ENCODE peak calls at places on chromosomes 2 and 18, in four cellular contexts. O, W, B and U are unnamed samples.

GRCh38 chr18:56009451-56009850 is 421.5 kb upstream of the TCF4 start:
- DNase-seq in W (no peak), O (no peak), B (no peak), U (no peak)

GRCh38 chr2:184920451-184920965 is 322.2 kb downstream of the ZNF804A start:
- DNase-seq in O (no peak), B (no peak), W (no peak), U (no peak)

GRCh38 chr2:96109931-96110511 is 6.3 kb downstream of the ADRA2B start:
- DNase-seq in B (no peak), O (no peak), W (no peak), U (no peak)

GRCh38 chr2:95348609-95349567 is 51.7 kb downstream of the KCNIP3 start:
- DNase-seq in O (peak), W (no peak), B (no peak), U (no peak)

GRCh38 chr2:7427293-7428060 is 510.3 kb downstream of the RNF144A start:
- DNase-seq in B (peak), W (peak), O (no peak), U (no peak)

GRCh38 chr2:7237476-7237875 is 320.3 kb downstream of the RNF144A start:
- DNase-seq in W (no peak), B (no peak), O (no peak), U (no peak)

GRCh38 chr2:121858406-121858805 is 103.0 kb downstream of the TSN start:
- DNase-seq in O (no peak), B (no peak), W (no peak), U (no peak)

GRCh38 chr2:165192729-165193128 is 11.1 kb downstream of the SCN3A start:
- DNase-seq in B (no peak), W (no peak), O (no peak), U (no peak)

GRCh38 chr18:35127201-35127600 is 86.0 kb downstream of the MAPRE2 start:
- DNase-seq in B (no peak), O (no peak), W (no peak), U (no peak)

GRCh38 chr2:45789317-45789716 is 137.8 kb downstream of the PRKCE start:
- DNase-seq in B (no peak), O (no peak), W (no peak), U (no peak)

GRCh38 chr2:223972656-223973102 is 15.4 kb downstream of the MRPL44 start:
- DNase-seq in W (no peak), O (no peak), B (no peak), U (no peak)

GRCh38 chr2:157874278-157874825 is 1.8 kb downstream of the ACVR1 start:
- DNase-seq in O (peak), B (no peak), W (no peak), U (peak)

GRCh38 chr2:42359894-42360483 is 1.0 kb downstream of the COX7A2L start:
- DNase-seq in B (no peak), W (no peak), O (no peak), U (no peak)

GRCh38 chr2:30282081-30282480 is 50.7 kb downstream of the LBH start:
- DNase-seq in W (no peak), B (no peak), O (no peak), U (no peak)

GRCh38 chr2:159539701-159540100 is 76.6 kb downstream of the BAZ2B start:
- DNase-seq in B (no peak), O (no peak), W (no peak), U (no peak)

GRCh38 chr2:173657996-173658717 is 303.5 kb downstream of the CDCA7 start:
- DNase-seq in B (peak), W (peak), O (no peak), U (no peak)

GRCh38 chr2:158686166-158686792 is 108.8 kb upstream of the DAPL1 start:
- DNase-seq in O (peak), B (no peak), W (no peak), U (peak)

GRCh38 chr2:71894266-71894665 is 253.4 kb downstream of the CYP26B1 start:
- DNase-seq in B (no peak), O (no peak), W (no peak), U (no peak)

GRCh38 chr2:88342749-88343148 is 109.7 kb downstream of the FOXI3 start:
- DNase-seq in W (no peak), B (no peak), O (no peak), U (no peak)

GRCh38 chr2:188701836-188702235 is 272.3 kb upstream of the COL3A1 start:
- DNase-seq in O (no peak), W (no peak), B (no peak), U (no peak)

GRCh38 chr2:219675206-219675605 is 47.8 kb downstream of the SLC4A3 start:
- DNase-seq in W (no peak), B (no peak), O (no peak), U (no peak)

GRCh38 chr2:190069936-190070696 is 7.6 kb upstream of the MSTN start:
- DNase-seq in W (peak), O (no peak), B (peak), U (no peak)

GRCh38 chr18:13137041-13137938 is 81.3 kb upstream of the LDLRAD4 start:
- DNase-seq in B (no peak), O (peak), W (no peak), U (peak)

GRCh38 chr2:157459486-157459885 is 15.6 kb upstream of the CYTIP start:
- DNase-seq in B (no peak), W (no peak), O (no peak), U (no peak)

GRCh38 chr2:126707191-126707590 is 51.2 kb downstream of the GYPC start:
- DNase-seq in B (no peak), O (no peak), W (no peak), U (no peak)

GRCh38 chr2:24410976-24411375 is 50.6 kb upstream of the ITSN2 start:
- DNase-seq in W (no peak), B (no peak), O (no peak), U (no peak)

GRCh38 chr2:214604861-214605260 is 194.0 kb downstream of the VWC2L start:
- DNase-seq in O (no peak), B (peak), W (no peak), U (no peak)

GRCh38 chr2:73983322-73984202 is 1.1 kb upstream of the TET3 start:
- DNase-seq in O (no peak), B (no peak), W (peak), U (no peak)
- H3K27ac ChIP-seq in O (no peak), B (no peak), W (peak), U (no peak)

GRCh38 chr2:221225752-221226151 is 346.4 kb downstream of the EPHA4 start:
- DNase-seq in W (no peak), O (no peak), B (no peak), U (no peak)

GRCh38 chr2:221228214-221228769 is 343.8 kb downstream of the EPHA4 start:
- DNase-seq in O (no peak), W (no peak), B (no peak), U (peak)

GRCh38 chr2:221229097-221229496 is 343.0 kb downstream of the EPHA4 start:
- DNase-seq in B (no peak), O (no peak), W (no peak), U (no peak)
- H3K27ac ChIP-seq in B (no peak), O (no peak), W (no peak), U (peak)

GRCh38 chr2:43905871-43906270 is 67.1 kb downstream of the ABCG8 start:
- DNase-seq in B (no peak), O (no peak), W (no peak), U (no peak)
- H3K27ac ChIP-seq in B (no peak), O (no peak), W (no peak), U (no peak)

GRCh38 chr2:206488623-206489022 is 45.3 kb downstream of the ADAM23 start:
- DNase-seq in B (no peak), W (no peak), O (no peak), U (no peak)
- H3K27ac ChIP-seq in B (no peak), W (no peak), O (no peak), U (no peak)

GRCh38 chr18:7291046-7291445 is 60.2 kb downstream of the LRRC30 start:
- DNase-seq in O (no peak), W (no peak), B (no peak), U (no peak)

GRCh38 chr18:7290077-7290476 is 59.2 kb downstream of the LRRC30 start:
- DNase-seq in W (no peak), O (no peak), B (no peak), U (no peak)

GRCh38 chr18:7288544-7288943 is 57.7 kb downstream of the LRRC30 start:
- DNase-seq in B (no peak), O (no peak), W (no peak), U (no peak)
- H3K27ac ChIP-seq in B (no peak), O (no peak), W (no peak), U (peak)

DNA sequence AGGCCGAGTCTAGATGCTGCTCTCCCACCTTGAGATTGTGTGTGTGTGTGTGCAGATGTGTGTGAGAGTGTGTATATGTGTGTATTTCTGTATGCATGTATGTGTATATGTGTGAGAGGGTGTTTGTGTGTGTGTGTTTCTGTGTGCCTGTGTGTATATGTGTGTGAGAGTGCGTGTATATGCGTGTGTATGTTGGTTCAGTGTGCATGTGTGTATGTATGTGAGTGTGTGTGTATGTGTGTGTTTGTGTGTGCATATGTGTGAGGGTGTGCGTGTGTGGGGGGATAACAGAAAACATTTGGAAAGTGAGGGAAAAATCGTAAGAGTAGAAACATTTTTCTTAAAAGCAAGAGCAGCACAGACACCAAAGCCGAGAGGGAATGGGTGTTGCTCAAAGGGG is 309.1 kb downstream of the NDUFA10 start:
- DNase-seq in W (no peak), O (no peak), B (no peak), U (no peak)
- H3K27ac ChIP-seq in W (no peak), O (no peak), B (no peak), U (no peak)

GRCh38 chr2:118643286-118643685 is 204.2 kb downstream of the EN1 start:
- DNase-seq in O (no peak), B (no peak), W (no peak), U (no peak)

GRCh38 chr2:118644190-118644589 is 203.3 kb downstream of the EN1 start:
- DNase-seq in B (no peak), W (no peak), O (no peak), U (no peak)

GRCh38 chr2:118639371-118639770 is 208.1 kb downstream of the EN1 start:
- DNase-seq in W (no peak), O (no peak), B (no peak), U (no peak)

GRCh38 chr2:118641711-118642110 is 205.7 kb downstream of the EN1 start:
- DNase-seq in B (no peak), O (no peak), W (no peak), U (no peak)

DNA sequence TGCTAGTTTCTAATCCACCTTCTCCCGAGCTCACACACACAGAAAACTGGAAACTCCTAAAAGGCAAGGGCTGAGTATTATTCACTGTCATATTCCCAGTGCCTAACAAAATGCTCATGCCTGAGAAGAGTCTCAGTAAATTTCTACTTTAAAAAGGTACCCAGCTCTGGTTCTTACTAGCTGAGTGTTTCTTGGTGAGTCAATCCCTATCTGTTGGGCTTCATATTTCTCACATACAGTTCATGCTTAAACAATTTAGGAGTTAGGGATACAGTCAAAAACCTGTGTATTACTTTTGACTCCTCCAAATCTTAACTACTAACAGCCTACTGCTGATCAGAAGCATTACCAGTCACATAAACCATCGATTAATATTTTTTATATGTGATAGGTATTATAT is 204.9 kb downstream of the EN1 start:
- DNase-seq in B (no peak), W (no peak), O (no peak), U (no peak)
- H3K27ac ChIP-seq in B (no peak), W (no peak), O (no peak), U (no peak)

DNA sequence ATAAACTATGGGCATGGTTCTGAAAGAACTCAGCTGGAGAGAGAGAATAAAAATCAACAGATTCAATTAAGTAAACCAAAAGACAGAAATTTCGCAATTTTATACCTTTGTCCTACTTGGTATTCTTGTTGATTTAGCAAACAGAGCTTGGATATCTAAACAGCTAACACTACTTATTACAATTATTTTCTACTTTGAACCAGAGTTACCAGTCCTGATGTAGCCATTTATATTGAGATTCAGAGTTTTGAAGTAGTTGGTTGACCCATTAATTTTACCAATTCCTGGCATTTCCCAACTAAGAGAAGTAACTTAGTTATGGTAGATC is 48.9 kb downstream of the ASXL2 start:
- DNase-seq in B (no peak), O (no peak), W (no peak), U (no peak)
- H3K27ac ChIP-seq in B (no peak), O (no peak), W (no peak), U (no peak)

GRCh38 chr18:77044866-77045664 is 87.5 kb downstream of the MBP start:
- DNase-seq in W (no peak), B (no peak), O (no peak), U (no peak)
- H3K27ac ChIP-seq in W (no peak), B (no peak), O (no peak), U (no peak)